ENCODE peak calls at places on chromosomes 7 and 10, in six cellular contexts. One of them, this sample, is unnamed.

GRCh38 chr7:41688012-41688625 is 14.8 kb downstream of the INHBA start:
- DNase-seq in cardiac muscle cell: no peak
- DNase-seq in KG1: no peak
- DNase-seq in AG08395: peak; percentile 30
- DNase-seq in left ventricle myocardium inferior: no peak
- DNase-seq in esophagus squamous epithelium: no peak
- DNase-seq in this sample: no peak

GRCh38 chr10:133067152-133068090 is 20.3 kb upstream of the ADGRA1 start:
- DNase-seq in cardiac muscle cell: no peak
- DNase-seq in KG1: no peak
- DNase-seq in left ventricle myocardium inferior: no peak
- DNase-seq in esophagus squamous epithelium: no peak
- DNase-seq in AG08395: no peak
- DNase-seq in this sample: no peak

GRCh38 chr7:150867592-150867991 is 15.3 kb downstream of the AOC1 start:
- DNase-seq in cardiac muscle cell: no peak
- DNase-seq in left ventricle myocardium inferior: no peak
- DNase-seq in esophagus squamous epithelium: no peak
- DNase-seq in AG08395: peak; percentile 0
- DNase-seq in KG1: no peak
- DNase-seq in this sample: no peak

GRCh38 chr10:32413513-32413912 is 32.4 kb upstream of the CCDC7 start:
- DNase-seq in AG08395: peak; percentile 80
- DNase-seq in KG1: no peak
- DNase-seq in esophagus squamous epithelium: no peak
- DNase-seq in left ventricle myocardium inferior: no peak
- DNase-seq in cardiac muscle cell: peak; percentile 66
- DNase-seq in this sample: no peak

GRCh38 chr7:88169717-88170320 is 50.0 kb downstream of the SRI start:
- DNase-seq in cardiac muscle cell: peak; percentile 21
- DNase-seq in esophagus squamous epithelium: no peak
- DNase-seq in AG08395: peak; percentile 41
- DNase-seq in KG1: no peak
- DNase-seq in left ventricle myocardium inferior: no peak
- DNase-seq in this sample: peak; percentile 4

GRCh38 chr7:20504060-20504459 is 111.4 kb upstream of the ABCB5 start:
- DNase-seq in cardiac muscle cell: no peak
- DNase-seq in KG1: no peak
- DNase-seq in esophagus squamous epithelium: no peak
- DNase-seq in left ventricle myocardium inferior: no peak
- DNase-seq in AG08395: no peak
- DNase-seq in this sample: no peak

GRCh38 chr10:5533098-5533731 is 8.5 kb downstream of the CALML3 start:
- DNase-seq in KG1: no peak
- DNase-seq in cardiac muscle cell: no peak
- DNase-seq in left ventricle myocardium inferior: no peak
- DNase-seq in AG08395: no peak
- DNase-seq in esophagus squamous epithelium: no peak
- DNase-seq in this sample: no peak

GRCh38 chr7:28440055-28440601 is 27.8 kb downstream of the CREB5 start:
- DNase-seq in KG1: no peak
- DNase-seq in cardiac muscle cell: no peak
- DNase-seq in AG08395: no peak
- DNase-seq in esophagus squamous epithelium: no peak
- DNase-seq in left ventricle myocardium inferior: no peak
- DNase-seq in this sample: no peak

GRCh38 chr7:25775999-25776736 is 375.8 kb upstream of the NFE2L3 start:
- DNase-seq in left ventricle myocardium inferior: peak; percentile 36
- DNase-seq in esophagus squamous epithelium: no peak
- DNase-seq in KG1: no peak
- DNase-seq in AG08395: no peak
- DNase-seq in cardiac muscle cell: no peak
- DNase-seq in this sample: no peak

GRCh38 chr10:105974803-105975456 is 1189.6 kb downstream of the SORCS1 start:
- DNase-seq in cardiac muscle cell: peak; percentile 52
- DNase-seq in AG08395: peak; percentile 39
- DNase-seq in esophagus squamous epithelium: no peak
- DNase-seq in KG1: no peak
- DNase-seq in left ventricle myocardium inferior: no peak
- DNase-seq in this sample: no peak

GRCh38 chr7:2541291-2542010 is 13.9 kb downstream of the BRAT1 start:
- DNase-seq in KG1: no peak
- DNase-seq in AG08395: peak; percentile 1
- DNase-seq in cardiac muscle cell: no peak
- DNase-seq in left ventricle myocardium inferior: no peak
- DNase-seq in esophagus squamous epithelium: no peak
- DNase-seq in this sample: no peak

GRCh38 chr10:102620615-102621417 is 23.5 kb upstream of the TRIM8 start:
- DNase-seq in left ventricle myocardium inferior: peak; percentile 57
- DNase-seq in KG1: no peak
- DNase-seq in cardiac muscle cell: peak; percentile 71
- DNase-seq in esophagus squamous epithelium: no peak
- DNase-seq in AG08395: no peak
- DNase-seq in this sample: no peak

GRCh38 chr7:44533301-44534055 is 7.7 kb downstream of the NPC1L1 start:
- DNase-seq in left ventricle myocardium inferior: no peak
- DNase-seq in AG08395: peak; percentile 25
- DNase-seq in cardiac muscle cell: peak; percentile 14
- DNase-seq in KG1: no peak
- DNase-seq in esophagus squamous epithelium: no peak
- DNase-seq in this sample: no peak

GRCh38 chr10:34489973-34490372 is 325.1 kb downstream of the PARD3 start:
- DNase-seq in esophagus squamous epithelium: no peak
- DNase-seq in AG08395: peak; percentile 69
- DNase-seq in cardiac muscle cell: peak; percentile 52
- DNase-seq in KG1: no peak
- DNase-seq in left ventricle myocardium inferior: no peak
- DNase-seq in this sample: no peak

GRCh38 chr10:32326119-32326518 is 20.8 kb downstream of the EPC1 start:
- DNase-seq in cardiac muscle cell: no peak
- DNase-seq in KG1: no peak
- DNase-seq in AG08395: no peak
- DNase-seq in esophagus squamous epithelium: no peak
- DNase-seq in left ventricle myocardium inferior: no peak
- DNase-seq in this sample: no peak

GRCh38 chr10:13809447-13809846 is 222.7 kb downstream of the PRPF18 start:
- DNase-seq in esophagus squamous epithelium: no peak
- DNase-seq in AG08395: no peak
- DNase-seq in KG1: no peak
- DNase-seq in left ventricle myocardium inferior: no peak
- DNase-seq in cardiac muscle cell: no peak
- DNase-seq in this sample: no peak

GRCh38 chr7:38198356-38198755 is 20.3 kb downstream of the STARD3NL start:
- DNase-seq in cardiac muscle cell: no peak
- DNase-seq in esophagus squamous epithelium: no peak
- DNase-seq in AG08395: peak; percentile 14
- DNase-seq in KG1: no peak
- DNase-seq in left ventricle myocardium inferior: no peak
- DNase-seq in this sample: no peak

GRCh38 chr7:45687721-45688120 is 113.6 kb downstream of the ADCY1 start:
- DNase-seq in cardiac muscle cell: no peak
- DNase-seq in AG08395: no peak
- DNase-seq in esophagus squamous epithelium: no peak
- DNase-seq in left ventricle myocardium inferior: no peak
- DNase-seq in KG1: no peak
- DNase-seq in this sample: no peak

GRCh38 chr7:2202361-2202761 is 30.4 kb downstream of the MAD1L1 start:
- DNase-seq in KG1: no peak
- DNase-seq in AG08395: no peak
- DNase-seq in cardiac muscle cell: no peak
- DNase-seq in left ventricle myocardium inferior: no peak
- DNase-seq in esophagus squamous epithelium: no peak
- DNase-seq in this sample: no peak

GRCh38 chr10:88342733-88343310 is 240.3 kb downstream of the RNLS start:
- DNase-seq in cardiac muscle cell: no peak
- DNase-seq in AG08395: no peak
- DNase-seq in esophagus squamous epithelium: no peak
- DNase-seq in left ventricle myocardium inferior: no peak
- DNase-seq in KG1: no peak
- DNase-seq in this sample: no peak

GRCh38 chr10:48465860-48466521 is 138.9 kb downstream of the ARHGAP22 start:
- DNase-seq in cardiac muscle cell: no peak
- DNase-seq in AG08395: no peak
- DNase-seq in left ventricle myocardium inferior: no peak
- DNase-seq in KG1: no peak
- DNase-seq in esophagus squamous epithelium: no peak
- DNase-seq in this sample: no peak

GRCh38 chr7:3754488-3755365 is 453.7 kb downstream of the SDK1 start:
- DNase-seq in AG08395: no peak
- DNase-seq in left ventricle myocardium inferior: no peak
- DNase-seq in cardiac muscle cell: peak; percentile 71
- DNase-seq in esophagus squamous epithelium: no peak
- DNase-seq in KG1: no peak
- DNase-seq in this sample: no peak

GRCh38 chr10:33330543-33331019 is 3.9 kb downstream of the NRP1 start:
- DNase-seq in KG1: peak; percentile 44
- DNase-seq in cardiac muscle cell: peak; percentile 90
- DNase-seq in esophagus squamous epithelium: no peak
- DNase-seq in left ventricle myocardium inferior: peak; percentile 86
- DNase-seq in AG08395: peak; percentile 71
- DNase-seq in this sample: no peak

GRCh38 chr10:83432296-83433045 is 706.8 kb upstream of the GHITM start:
- DNase-seq in KG1: no peak
- DNase-seq in AG08395: no peak
- DNase-seq in cardiac muscle cell: peak; percentile 5
- DNase-seq in left ventricle myocardium inferior: no peak
- DNase-seq in esophagus squamous epithelium: no peak
- DNase-seq in this sample: no peak

GRCh38 chr10:96661632-96662031 is 58.7 kb downstream of the PIK3AP1 start:
- DNase-seq in cardiac muscle cell: no peak
- DNase-seq in esophagus squamous epithelium: no peak
- DNase-seq in AG08395: no peak
- DNase-seq in KG1: no peak
- DNase-seq in left ventricle myocardium inferior: no peak
- DNase-seq in this sample: no peak

GRCh38 chr10:50552771-50553535 is 70.8 kb downstream of the SGMS1 start:
- DNase-seq in esophagus squamous epithelium: no peak
- DNase-seq in KG1: no peak
- DNase-seq in cardiac muscle cell: peak; percentile 71
- DNase-seq in AG08395: peak; percentile 11
- DNase-seq in left ventricle myocardium inferior: no peak
- DNase-seq in this sample: no peak

GRCh38 chr7:91668217-91668616 is 212.3 kb downstream of the MTERF1 start:
- DNase-seq in KG1: no peak
- DNase-seq in cardiac muscle cell: no peak
- DNase-seq in esophagus squamous epithelium: no peak
- DNase-seq in AG08395: no peak
- DNase-seq in left ventricle myocardium inferior: no peak
- DNase-seq in this sample: no peak

GRCh38 chr7:154553711-154554265 is 449.1 kb downstream of the PAXIP1 start:
- DNase-seq in KG1: no peak
- DNase-seq in AG08395: no peak
- DNase-seq in esophagus squamous epithelium: no peak
- DNase-seq in left ventricle myocardium inferior: no peak
- DNase-seq in cardiac muscle cell: no peak
- DNase-seq in this sample: no peak

GRCh38 chr7:5470721-5471311 is 47.2 kb upstream of the TNRC18 start:
- DNase-seq in left ventricle myocardium inferior: peak; percentile 58
- DNase-seq in esophagus squamous epithelium: no peak
- DNase-seq in AG08395: no peak
- DNase-seq in cardiac muscle cell: peak; percentile 45
- DNase-seq in KG1: no peak
- DNase-seq in this sample: no peak

GRCh38 chr10:74750848-74751274 is 75.5 kb upstream of the KAT6B start:
- DNase-seq in AG08395: no peak
- DNase-seq in esophagus squamous epithelium: no peak
- DNase-seq in KG1: no peak
- DNase-seq in cardiac muscle cell: no peak
- DNase-seq in left ventricle myocardium inferior: no peak
- DNase-seq in this sample: no peak

GRCh38 chr10:21497177-21497807 is 28.2 kb downstream of the SKIDA1 start:
- DNase-seq in left ventricle myocardium inferior: peak; percentile 92
- DNase-seq in cardiac muscle cell: peak; percentile 90
- DNase-seq in AG08395: peak; percentile 93
- DNase-seq in KG1: no peak
- DNase-seq in esophagus squamous epithelium: peak; percentile 13
- DNase-seq in this sample: peak; percentile 65

GRCh38 chr10:69275444-69275843 is 2.9 kb upstream of the HK1 start:
- DNase-seq in left ventricle myocardium inferior: no peak
- DNase-seq in AG08395: no peak
- DNase-seq in esophagus squamous epithelium: no peak
- DNase-seq in KG1: no peak
- DNase-seq in cardiac muscle cell: no peak
- DNase-seq in this sample: no peak

GRCh38 chr7:90312745-90313144 is 8.4 kb downstream of the FAM237B start:
- DNase-seq in AG08395: no peak
- DNase-seq in left ventricle myocardium inferior: no peak
- DNase-seq in esophagus squamous epithelium: no peak
- DNase-seq in KG1: no peak
- DNase-seq in cardiac muscle cell: peak; percentile 30
- DNase-seq in this sample: no peak

GRCh38 chr7:70044064-70044463 is 445.8 kb downstream of the AUTS2 start:
- DNase-seq in cardiac muscle cell: no peak
- DNase-seq in KG1: no peak
- DNase-seq in AG08395: no peak
- DNase-seq in esophagus squamous epithelium: no peak
- DNase-seq in left ventricle myocardium inferior: no peak
- DNase-seq in this sample: no peak

GRCh38 chr7:139153832-139154231 is 44.3 kb upstream of the ZC3HAV1 start:
- DNase-seq in esophagus squamous epithelium: no peak
- DNase-seq in AG08395: peak; percentile 5
- DNase-seq in left ventricle myocardium inferior: no peak
- DNase-seq in cardiac muscle cell: peak; percentile 90
- DNase-seq in KG1: no peak
- DNase-seq in this sample: no peak

GRCh38 chr10:101578192-101578591 is 9.9 kb downstream of the POLL start:
- DNase-seq in left ventricle myocardium inferior: no peak
- DNase-seq in KG1: no peak
- DNase-seq in AG08395: no peak
- DNase-seq in esophagus squamous epithelium: no peak
- DNase-seq in cardiac muscle cell: no peak
- DNase-seq in this sample: no peak

GRCh38 chr10:77912576-77912975 is 14.0 kb downstream of the DLG5 start:
- DNase-seq in KG1: no peak
- DNase-seq in left ventricle myocardium inferior: no peak
- DNase-seq in AG08395: no peak
- DNase-seq in cardiac muscle cell: no peak
- DNase-seq in esophagus squamous epithelium: no peak
- DNase-seq in this sample: no peak

GRCh38 chr7:155283565-155284194 is 14.0 kb upstream of the INSIG1 start:
- DNase-seq in KG1: no peak
- DNase-seq in AG08395: no peak
- DNase-seq in left ventricle myocardium inferior: no peak
- DNase-seq in cardiac muscle cell: no peak
- DNase-seq in esophagus squamous epithelium: no peak
- DNase-seq in this sample: no peak

GRCh38 chr7:22348379-22348778 is 8.6 kb downstream of the RAPGEF5 start:
- DNase-seq in KG1: no peak
- DNase-seq in esophagus squamous epithelium: no peak
- DNase-seq in cardiac muscle cell: no peak
- DNase-seq in AG08395: no peak
- DNase-seq in left ventricle myocardium inferior: no peak
- DNase-seq in this sample: no peak

This sample was measured in NCI-H2171.